ENCODE peak calls at places on chromosomes 6 and 20, in seven cellular contexts. P is mesenchymal stem cell; J is activated CD4-positive, alpha-beta T cell treated with anti-CD3 and anti-CD28 coated beads, Interleukin-2, amount 50 U/mL, for 1 hour; B is cardiac septum; U is left lobe of liver; R is tibial artery; S is GOT3. O is an unnamed sample.

GRCh38 chr20:42485566-42485965 is 704.1 kb downstream of the PTPRT start:
- DNase-seq in B (no peak), U (no peak), J (no peak), R (no peak), S (no peak), P (no peak), O (no peak)

GRCh38 chr6:158041370-158041769 is 59.7 kb downstream of the SYNJ2 start:
- DNase-seq in J (no peak), U (no peak), B (peak), R (peak), S (no peak), P (peak), O (no peak)

GRCh38 chr6:30880563-30881252 is 3.6 kb upstream of the DDR1 start:
- DNase-seq in J (no peak), R (no peak), U (no peak), B (no peak), S (no peak), P (no peak), O (no peak)

GRCh38 chr6:149985506-149985937 is 21.8 kb downstream of the ULBP1 start:
- DNase-seq in S (no peak), R (no peak), P (no peak), B (no peak), U (peak), J (no peak), O (peak)

GRCh38 chr6:142943746-142944125 is 1.2 kb downstream of the HIVEP2 start:
- DNase-seq in B (no peak), J (peak), S (no peak), P (peak), U (peak), R (peak), O (peak)

GRCh38 chr6:45791600-45792168 is 224.0 kb downstream of the CLIC5 start:
- DNase-seq in B (no peak), S (no peak), P (peak), R (no peak), J (no peak), U (no peak), O (peak)

GRCh38 chr6:154567695-154568220 is 57.3 kb upstream of the CNKSR3 start:
- DNase-seq in P (no peak), B (no peak), U (no peak), J (no peak), R (no peak), S (no peak), O (no peak)

GRCh38 chr20:51388227-51388626 is 154.3 kb downstream of the NFATC2 start:
- DNase-seq in S (no peak), B (no peak), J (no peak), P (no peak), U (no peak), R (no peak), O (peak)

GRCh38 chr20:39164642-39165041 is 202.5 kb downstream of the DHX35 start:
- DNase-seq in R (no peak), B (no peak), U (no peak), J (no peak), P (no peak), S (no peak), O (no peak)

GRCh38 chr6:87658516-87658915 is 43.5 kb downstream of the AKIRIN2 start:
- DNase-seq in J (no peak), U (no peak), P (no peak), S (no peak), B (no peak), R (no peak), O (no peak)

GRCh38 chr20:2330090-2330695 is 34.4 kb downstream of the TGM3 start:
- DNase-seq in B (no peak), U (peak), P (no peak), R (no peak), J (no peak), S (no peak), O (no peak)

GRCh38 chr6:123811378-123811777 is 7.7 kb downstream of the NKAIN2 start:
- DNase-seq in B (no peak), S (no peak), U (no peak), J (no peak), P (no peak), R (no peak), O (no peak)

GRCh38 chr20:52972190-52972937 is at the start of gene TSHZ2:
- DNase-seq in R (peak), S (peak), J (peak), P (peak), B (no peak), U (peak), O (peak)

GRCh38 chr20:61693055-61693600 is 372.6 kb downstream of the TAF4 start:
- DNase-seq in P (no peak), R (no peak), B (no peak), J (no peak), U (no peak), S (no peak), O (no peak)

GRCh38 chr6:100160913-100161312 is 166.9 kb upstream of the MCHR2 start:
- DNase-seq in B (no peak), U (no peak), R (no peak), P (no peak), J (no peak), S (no peak), O (no peak)

GRCh38 chr20:63234693-63235398 is 859 bp upstream of the BIRC7 start:
- DNase-seq in R (no peak), P (peak), S (no peak), B (no peak), J (peak), U (no peak), O (peak)

GRCh38 chr20:44650777-44651493 is 564 bp downstream of the ADA start:
- DNase-seq in P (peak), J (peak), R (no peak), S (no peak), U (no peak), B (no peak), O (peak)

GRCh38 chr6:25013249-25013648 is 77.5 kb upstream of the RIPOR2 start:
- DNase-seq in R (no peak), B (no peak), U (no peak), S (no peak), P (no peak), J (no peak), O (no peak)

GRCh38 chr6:129662980-129663431 is 47.0 kb downstream of the ARHGAP18 start:
- DNase-seq in P (no peak), R (no peak), U (no peak), J (no peak), B (no peak), S (no peak), O (no peak)

GRCh38 chr6:15953152-15953880 is 175.6 kb upstream of the MYLIP start:
- DNase-seq in J (no peak), R (no peak), U (no peak), S (no peak), P (peak), B (no peak), O (no peak)

GRCh38 chr6:69719602-69720193 is 77.1 kb downstream of the LMBRD1 start:
- DNase-seq in U (no peak), R (no peak), J (no peak), P (peak), S (no peak), B (no peak), O (peak)

GRCh38 chr6:114282268-114282667 is 60.6 kb downstream of the HS3ST5 start:
- DNase-seq in S (no peak), P (no peak), J (no peak), R (no peak), B (no peak), U (no peak), O (no peak)

GRCh38 chr6:20707166-20707485 is 172.9 kb downstream of the CDKAL1 start:
- DNase-seq in R (no peak), P (no peak), J (no peak), B (no peak), S (no peak), U (no peak), O (no peak)